ENCODE peak calls at places on chromosomes 7 and 10, in eight cellular contexts. One of them, this sample, is unnamed.

GRCh38 chr10:24988831-24989769 is 26.9 kb downstream of the ENKUR start:
- DNase-seq in HFF-Myc: no peak
- DNase-seq in Caco-2: no peak
- DNase-seq in fibroblast of the aortic adventitia: no peak
- DNase-seq in stimulated activated CD4-positive, alpha-beta T cell treated with anti-CD3 and anti-CD28 coated beads, TNF-alpha, amount 100 ng/mL, for 48 hours: no peak
- DNase-seq in COR-L47: no peak
- DNase-seq in memory B cell: no peak
- DNase-seq in NCI-H1105 treated with DMSO at 0.1 percent for 48 hours: no peak
- DNase-seq in this sample: no peak

GRCh38 chr7:102469972-102470825 is 5.4 kb downstream of the LRWD1 start:
- DNase-seq in HFF-Myc: no peak
- DNase-seq in Caco-2: no peak
- DNase-seq in fibroblast of the aortic adventitia: no peak
- DNase-seq in stimulated activated CD4-positive, alpha-beta T cell treated with anti-CD3 and anti-CD28 coated beads, TNF-alpha, amount 100 ng/mL, for 48 hours: no peak
- DNase-seq in COR-L47: no peak
- DNase-seq in memory B cell: no peak
- DNase-seq in NCI-H1105 treated with DMSO at 0.1 percent for 48 hours: no peak
- DNase-seq in this sample: no peak

GRCh38 chr7:78953090-78953489 is 500.4 kb downstream of the MAGI2 start:
- DNase-seq in HFF-Myc: peak
- DNase-seq in Caco-2: no peak
- DNase-seq in fibroblast of the aortic adventitia: no peak
- DNase-seq in stimulated activated CD4-positive, alpha-beta T cell treated with anti-CD3 and anti-CD28 coated beads, TNF-alpha, amount 100 ng/mL, for 48 hours: no peak
- DNase-seq in COR-L47: no peak
- DNase-seq in memory B cell: no peak
- DNase-seq in NCI-H1105 treated with DMSO at 0.1 percent for 48 hours: no peak
- DNase-seq in this sample: no peak

GRCh38 chr7:27113991-27114866 is 11.7 kb upstream of the HOXA2 start:
- DNase-seq in HFF-Myc: no peak
- DNase-seq in Caco-2: peak
- DNase-seq in fibroblast of the aortic adventitia: peak
- DNase-seq in stimulated activated CD4-positive, alpha-beta T cell treated with anti-CD3 and anti-CD28 coated beads, TNF-alpha, amount 100 ng/mL, for 48 hours: no peak
- DNase-seq in COR-L47: peak
- DNase-seq in memory B cell: no peak
- DNase-seq in NCI-H1105 treated with DMSO at 0.1 percent for 48 hours: peak
- DNase-seq in this sample: no peak

GRCh38 chr7:138889566-138889965 is 91.6 kb upstream of the ATP6V0A4 start:
- DNase-seq in HFF-Myc: peak
- DNase-seq in Caco-2: no peak
- DNase-seq in fibroblast of the aortic adventitia: no peak
- DNase-seq in stimulated activated CD4-positive, alpha-beta T cell treated with anti-CD3 and anti-CD28 coated beads, TNF-alpha, amount 100 ng/mL, for 48 hours: no peak
- DNase-seq in COR-L47: peak
- DNase-seq in memory B cell: no peak
- DNase-seq in NCI-H1105 treated with DMSO at 0.1 percent for 48 hours: peak
- DNase-seq in this sample: no peak

GRCh38 chr7:138258194-138258554 is 181.9 kb downstream of the AKR1D1 start:
- DNase-seq in HFF-Myc: no peak
- DNase-seq in Caco-2: no peak
- DNase-seq in fibroblast of the aortic adventitia: no peak
- DNase-seq in stimulated activated CD4-positive, alpha-beta T cell treated with anti-CD3 and anti-CD28 coated beads, TNF-alpha, amount 100 ng/mL, for 48 hours: no peak
- DNase-seq in COR-L47: no peak
- DNase-seq in memory B cell: no peak
- DNase-seq in NCI-H1105 treated with DMSO at 0.1 percent for 48 hours: no peak
- DNase-seq in this sample: no peak

GRCh38 chr7:4175346-4175973 is 506.6 kb upstream of the FOXK1 start:
- DNase-seq in HFF-Myc: no peak
- DNase-seq in Caco-2: no peak
- DNase-seq in fibroblast of the aortic adventitia: no peak
- DNase-seq in stimulated activated CD4-positive, alpha-beta T cell treated with anti-CD3 and anti-CD28 coated beads, TNF-alpha, amount 100 ng/mL, for 48 hours: no peak
- DNase-seq in COR-L47: no peak
- DNase-seq in memory B cell: no peak
- DNase-seq in NCI-H1105 treated with DMSO at 0.1 percent for 48 hours: no peak
- DNase-seq in this sample: no peak

GRCh38 chr10:119370046-119370770 is 162.8 kb downstream of the GRK5 start:
- DNase-seq in HFF-Myc: peak
- DNase-seq in Caco-2: no peak
- DNase-seq in fibroblast of the aortic adventitia: peak
- DNase-seq in stimulated activated CD4-positive, alpha-beta T cell treated with anti-CD3 and anti-CD28 coated beads, TNF-alpha, amount 100 ng/mL, for 48 hours: no peak
- DNase-seq in COR-L47: no peak
- DNase-seq in memory B cell: no peak
- DNase-seq in NCI-H1105 treated with DMSO at 0.1 percent for 48 hours: no peak
- DNase-seq in this sample: no peak

GRCh38 chr7:30465342-30466170 is 13.0 kb downstream of the NOD1 start:
- DNase-seq in HFF-Myc: no peak
- DNase-seq in Caco-2: no peak
- DNase-seq in fibroblast of the aortic adventitia: no peak
- DNase-seq in stimulated activated CD4-positive, alpha-beta T cell treated with anti-CD3 and anti-CD28 coated beads, TNF-alpha, amount 100 ng/mL, for 48 hours: no peak
- DNase-seq in COR-L47: peak
- DNase-seq in memory B cell: no peak
- DNase-seq in NCI-H1105 treated with DMSO at 0.1 percent for 48 hours: peak
- DNase-seq in this sample: no peak

GRCh38 chr10:103839867-103840746 is 15.3 kb downstream of the SH3PXD2A start:
- DNase-seq in HFF-Myc: no peak
- DNase-seq in Caco-2: no peak
- DNase-seq in fibroblast of the aortic adventitia: no peak
- DNase-seq in stimulated activated CD4-positive, alpha-beta T cell treated with anti-CD3 and anti-CD28 coated beads, TNF-alpha, amount 100 ng/mL, for 48 hours: no peak
- DNase-seq in COR-L47: no peak
- DNase-seq in memory B cell: no peak
- DNase-seq in NCI-H1105 treated with DMSO at 0.1 percent for 48 hours: peak
- DNase-seq in this sample: no peak

GRCh38 chr7:44534501-44534900 is 6.6 kb downstream of the NPC1L1 start:
- DNase-seq in HFF-Myc: no peak
- DNase-seq in Caco-2: peak
- DNase-seq in fibroblast of the aortic adventitia: no peak
- DNase-seq in stimulated activated CD4-positive, alpha-beta T cell treated with anti-CD3 and anti-CD28 coated beads, TNF-alpha, amount 100 ng/mL, for 48 hours: peak
- DNase-seq in COR-L47: peak
- DNase-seq in memory B cell: peak
- DNase-seq in NCI-H1105 treated with DMSO at 0.1 percent for 48 hours: peak
- DNase-seq in this sample: peak

GRCh38 chr7:98189559-98189958 is 21.7 kb upstream of the BHLHA15 start:
- DNase-seq in HFF-Myc: no peak
- DNase-seq in Caco-2: no peak
- DNase-seq in fibroblast of the aortic adventitia: no peak
- DNase-seq in stimulated activated CD4-positive, alpha-beta T cell treated with anti-CD3 and anti-CD28 coated beads, TNF-alpha, amount 100 ng/mL, for 48 hours: no peak
- DNase-seq in COR-L47: no peak
- DNase-seq in memory B cell: no peak
- DNase-seq in NCI-H1105 treated with DMSO at 0.1 percent for 48 hours: no peak
- DNase-seq in this sample: no peak

GRCh38 chr7:19392246-19392645 is 247.0 kb upstream of the FERD3L start:
- DNase-seq in HFF-Myc: no peak
- DNase-seq in Caco-2: no peak
- DNase-seq in fibroblast of the aortic adventitia: peak
- DNase-seq in stimulated activated CD4-positive, alpha-beta T cell treated with anti-CD3 and anti-CD28 coated beads, TNF-alpha, amount 100 ng/mL, for 48 hours: no peak
- DNase-seq in COR-L47: no peak
- DNase-seq in memory B cell: no peak
- DNase-seq in NCI-H1105 treated with DMSO at 0.1 percent for 48 hours: no peak
- DNase-seq in this sample: no peak

GRCh38 chr7:74627699-74628411 is 29.7 kb upstream of the GTF2I start:
- DNase-seq in HFF-Myc: no peak
- DNase-seq in Caco-2: no peak
- DNase-seq in fibroblast of the aortic adventitia: peak
- DNase-seq in stimulated activated CD4-positive, alpha-beta T cell treated with anti-CD3 and anti-CD28 coated beads, TNF-alpha, amount 100 ng/mL, for 48 hours: no peak
- DNase-seq in COR-L47: peak
- DNase-seq in memory B cell: no peak
- DNase-seq in NCI-H1105 treated with DMSO at 0.1 percent for 48 hours: peak
- DNase-seq in this sample: no peak

GRCh38 chr10:112115781-112116385 is 67.7 kb downstream of the GPAM start:
- DNase-seq in HFF-Myc: no peak
- DNase-seq in Caco-2: peak
- DNase-seq in fibroblast of the aortic adventitia: peak
- DNase-seq in stimulated activated CD4-positive, alpha-beta T cell treated with anti-CD3 and anti-CD28 coated beads, TNF-alpha, amount 100 ng/mL, for 48 hours: peak
- DNase-seq in COR-L47: no peak
- DNase-seq in memory B cell: peak
- DNase-seq in NCI-H1105 treated with DMSO at 0.1 percent for 48 hours: peak
- DNase-seq in this sample: no peak

GRCh38 chr10:26628395-26628794 is 69.1 kb upstream of the PDSS1 start:
- DNase-seq in HFF-Myc: no peak
- DNase-seq in Caco-2: no peak
- DNase-seq in fibroblast of the aortic adventitia: no peak
- DNase-seq in stimulated activated CD4-positive, alpha-beta T cell treated with anti-CD3 and anti-CD28 coated beads, TNF-alpha, amount 100 ng/mL, for 48 hours: no peak
- DNase-seq in COR-L47: no peak
- DNase-seq in memory B cell: no peak
- DNase-seq in NCI-H1105 treated with DMSO at 0.1 percent for 48 hours: no peak
- DNase-seq in this sample: no peak

GRCh38 chr7:47194516-47194915 is 387.4 kb downstream of the TNS3 start:
- DNase-seq in HFF-Myc: no peak
- DNase-seq in Caco-2: no peak
- DNase-seq in fibroblast of the aortic adventitia: no peak
- DNase-seq in stimulated activated CD4-positive, alpha-beta T cell treated with anti-CD3 and anti-CD28 coated beads, TNF-alpha, amount 100 ng/mL, for 48 hours: no peak
- DNase-seq in COR-L47: no peak
- DNase-seq in memory B cell: no peak
- DNase-seq in NCI-H1105 treated with DMSO at 0.1 percent for 48 hours: no peak
- DNase-seq in this sample: no peak

GRCh38 chr10:21494221-21495001 is 31.1 kb downstream of the SKIDA1 start:
- DNase-seq in HFF-Myc: no peak
- DNase-seq in Caco-2: peak
- DNase-seq in fibroblast of the aortic adventitia: no peak
- DNase-seq in stimulated activated CD4-positive, alpha-beta T cell treated with anti-CD3 and anti-CD28 coated beads, TNF-alpha, amount 100 ng/mL, for 48 hours: no peak
- DNase-seq in COR-L47: no peak
- DNase-seq in memory B cell: no peak
- DNase-seq in NCI-H1105 treated with DMSO at 0.1 percent for 48 hours: no peak
- DNase-seq in this sample: no peak

GRCh38 chr10:43461950-43462349 is 25.0 kb downstream of the ZNF487 start:
- DNase-seq in HFF-Myc: peak
- DNase-seq in Caco-2: peak
- DNase-seq in fibroblast of the aortic adventitia: peak
- DNase-seq in stimulated activated CD4-positive, alpha-beta T cell treated with anti-CD3 and anti-CD28 coated beads, TNF-alpha, amount 100 ng/mL, for 48 hours: no peak
- DNase-seq in COR-L47: peak
- DNase-seq in memory B cell: no peak
- DNase-seq in NCI-H1105 treated with DMSO at 0.1 percent for 48 hours: peak
- DNase-seq in this sample: no peak

GRCh38 chr7:157545681-157546060 is 208.9 kb downstream of the DNAJB6 start:
- DNase-seq in HFF-Myc: no peak
- DNase-seq in Caco-2: no peak
- DNase-seq in fibroblast of the aortic adventitia: no peak
- DNase-seq in stimulated activated CD4-positive, alpha-beta T cell treated with anti-CD3 and anti-CD28 coated beads, TNF-alpha, amount 100 ng/mL, for 48 hours: no peak
- DNase-seq in COR-L47: no peak
- DNase-seq in memory B cell: no peak
- DNase-seq in NCI-H1105 treated with DMSO at 0.1 percent for 48 hours: no peak
- DNase-seq in this sample: no peak

GRCh38 chr10:28250782-28251181 is 52.1 kb downstream of the MPP7 start:
- DNase-seq in HFF-Myc: peak
- DNase-seq in Caco-2: peak
- DNase-seq in fibroblast of the aortic adventitia: peak
- DNase-seq in stimulated activated CD4-positive, alpha-beta T cell treated with anti-CD3 and anti-CD28 coated beads, TNF-alpha, amount 100 ng/mL, for 48 hours: no peak
- DNase-seq in COR-L47: no peak
- DNase-seq in memory B cell: no peak
- DNase-seq in NCI-H1105 treated with DMSO at 0.1 percent for 48 hours: peak
- DNase-seq in this sample: no peak

GRCh38 chr10:42932735-42933453 is 144.0 kb upstream of the RET start:
- DNase-seq in HFF-Myc: no peak
- DNase-seq in Caco-2: no peak
- DNase-seq in fibroblast of the aortic adventitia: no peak
- DNase-seq in stimulated activated CD4-positive, alpha-beta T cell treated with anti-CD3 and anti-CD28 coated beads, TNF-alpha, amount 100 ng/mL, for 48 hours: peak
- DNase-seq in COR-L47: no peak
- DNase-seq in memory B cell: no peak
- DNase-seq in NCI-H1105 treated with DMSO at 0.1 percent for 48 hours: peak
- DNase-seq in this sample: no peak

GRCh38 chr7:32679192-32679591 is 183.9 kb downstream of the AVL9 start:
- DNase-seq in HFF-Myc: no peak
- DNase-seq in Caco-2: no peak
- DNase-seq in fibroblast of the aortic adventitia: no peak
- DNase-seq in stimulated activated CD4-positive, alpha-beta T cell treated with anti-CD3 and anti-CD28 coated beads, TNF-alpha, amount 100 ng/mL, for 48 hours: no peak
- DNase-seq in COR-L47: no peak
- DNase-seq in memory B cell: no peak
- DNase-seq in NCI-H1105 treated with DMSO at 0.1 percent for 48 hours: no peak
- DNase-seq in this sample: no peak

GRCh38 chr7:105860793-105861192 is 15.6 kb downstream of the ATXN7L1 start:
- DNase-seq in HFF-Myc: no peak
- DNase-seq in Caco-2: no peak
- DNase-seq in fibroblast of the aortic adventitia: no peak
- DNase-seq in stimulated activated CD4-positive, alpha-beta T cell treated with anti-CD3 and anti-CD28 coated beads, TNF-alpha, amount 100 ng/mL, for 48 hours: no peak
- DNase-seq in COR-L47: no peak
- DNase-seq in memory B cell: no peak
- DNase-seq in NCI-H1105 treated with DMSO at 0.1 percent for 48 hours: no peak
- DNase-seq in this sample: no peak

GRCh38 chr10:16996530-16996964 is 133.1 kb downstream of the CUBN start:
- DNase-seq in HFF-Myc: no peak
- DNase-seq in Caco-2: no peak
- DNase-seq in fibroblast of the aortic adventitia: peak
- DNase-seq in stimulated activated CD4-positive, alpha-beta T cell treated with anti-CD3 and anti-CD28 coated beads, TNF-alpha, amount 100 ng/mL, for 48 hours: no peak
- DNase-seq in COR-L47: no peak
- DNase-seq in memory B cell: no peak
- DNase-seq in NCI-H1105 treated with DMSO at 0.1 percent for 48 hours: no peak
- DNase-seq in this sample: no peak

GRCh38 chr7:5314864-5315263 is 32.1 kb downstream of the SLC29A4 start:
- DNase-seq in HFF-Myc: no peak
- DNase-seq in Caco-2: no peak
- DNase-seq in fibroblast of the aortic adventitia: no peak
- DNase-seq in stimulated activated CD4-positive, alpha-beta T cell treated with anti-CD3 and anti-CD28 coated beads, TNF-alpha, amount 100 ng/mL, for 48 hours: no peak
- DNase-seq in COR-L47: no peak
- DNase-seq in memory B cell: no peak
- DNase-seq in NCI-H1105 treated with DMSO at 0.1 percent for 48 hours: no peak
- DNase-seq in this sample: no peak

GRCh38 chr7:50281680-50282445 is 22.7 kb upstream of the IKZF1 start:
- DNase-seq in HFF-Myc: no peak
- DNase-seq in Caco-2: no peak
- DNase-seq in fibroblast of the aortic adventitia: no peak
- DNase-seq in stimulated activated CD4-positive, alpha-beta T cell treated with anti-CD3 and anti-CD28 coated beads, TNF-alpha, amount 100 ng/mL, for 48 hours: no peak
- DNase-seq in COR-L47: no peak
- DNase-seq in memory B cell: no peak
- DNase-seq in NCI-H1105 treated with DMSO at 0.1 percent for 48 hours: no peak
- DNase-seq in this sample: no peak

GRCh38 chr10:96846926-96847325 is 14.8 kb downstream of the LCOR start:
- DNase-seq in HFF-Myc: no peak
- DNase-seq in Caco-2: no peak
- DNase-seq in fibroblast of the aortic adventitia: no peak
- DNase-seq in stimulated activated CD4-positive, alpha-beta T cell treated with anti-CD3 and anti-CD28 coated beads, TNF-alpha, amount 100 ng/mL, for 48 hours: no peak
- DNase-seq in COR-L47: no peak
- DNase-seq in memory B cell: no peak
- DNase-seq in NCI-H1105 treated with DMSO at 0.1 percent for 48 hours: no peak
- DNase-seq in this sample: no peak

GRCh38 chr7:134995239-134996096 is 9.2 kb downstream of the AGBL3 start:
- DNase-seq in HFF-Myc: no peak
- DNase-seq in Caco-2: no peak
- DNase-seq in fibroblast of the aortic adventitia: no peak
- DNase-seq in stimulated activated CD4-positive, alpha-beta T cell treated with anti-CD3 and anti-CD28 coated beads, TNF-alpha, amount 100 ng/mL, for 48 hours: no peak
- DNase-seq in COR-L47: no peak
- DNase-seq in memory B cell: no peak
- DNase-seq in NCI-H1105 treated with DMSO at 0.1 percent for 48 hours: no peak
- DNase-seq in this sample: no peak

GRCh38 chr7:74043523-74043951 is 15.6 kb downstream of the ELN start:
- DNase-seq in HFF-Myc: peak
- DNase-seq in Caco-2: no peak
- DNase-seq in fibroblast of the aortic adventitia: peak
- DNase-seq in stimulated activated CD4-positive, alpha-beta T cell treated with anti-CD3 and anti-CD28 coated beads, TNF-alpha, amount 100 ng/mL, for 48 hours: no peak
- DNase-seq in COR-L47: peak
- DNase-seq in memory B cell: no peak
- DNase-seq in NCI-H1105 treated with DMSO at 0.1 percent for 48 hours: no peak
- DNase-seq in this sample: no peak

GRCh38 chr10:61902448-61903183 is 1.1 kb downstream of the ARID5B start:
- DNase-seq in HFF-Myc: no peak
- DNase-seq in Caco-2: peak
- DNase-seq in fibroblast of the aortic adventitia: peak
- DNase-seq in stimulated activated CD4-positive, alpha-beta T cell treated with anti-CD3 and anti-CD28 coated beads, TNF-alpha, amount 100 ng/mL, for 48 hours: peak
- DNase-seq in COR-L47: peak
- DNase-seq in memory B cell: peak
- DNase-seq in NCI-H1105 treated with DMSO at 0.1 percent for 48 hours: peak
- DNase-seq in this sample: no peak

GRCh38 chr7:39904077-39904486 is 46.0 kb upstream of the CDK13 start:
- DNase-seq in HFF-Myc: peak
- DNase-seq in Caco-2: no peak
- DNase-seq in fibroblast of the aortic adventitia: peak
- DNase-seq in stimulated activated CD4-positive, alpha-beta T cell treated with anti-CD3 and anti-CD28 coated beads, TNF-alpha, amount 100 ng/mL, for 48 hours: no peak
- DNase-seq in COR-L47: no peak
- DNase-seq in memory B cell: no peak
- DNase-seq in NCI-H1105 treated with DMSO at 0.1 percent for 48 hours: no peak
- DNase-seq in this sample: no peak

GRCh38 chr7:45623740-45624391 is 49.7 kb downstream of the ADCY1 start:
- DNase-seq in HFF-Myc: no peak
- DNase-seq in Caco-2: no peak
- DNase-seq in fibroblast of the aortic adventitia: no peak
- DNase-seq in stimulated activated CD4-positive, alpha-beta T cell treated with anti-CD3 and anti-CD28 coated beads, TNF-alpha, amount 100 ng/mL, for 48 hours: no peak
- DNase-seq in COR-L47: no peak
- DNase-seq in memory B cell: no peak
- DNase-seq in NCI-H1105 treated with DMSO at 0.1 percent for 48 hours: no peak
- DNase-seq in this sample: no peak

GRCh38 chr10:58952162-58952561 is 224.3 kb upstream of the PHYHIPL start:
- DNase-seq in HFF-Myc: peak
- DNase-seq in Caco-2: no peak
- DNase-seq in fibroblast of the aortic adventitia: peak
- DNase-seq in stimulated activated CD4-positive, alpha-beta T cell treated with anti-CD3 and anti-CD28 coated beads, TNF-alpha, amount 100 ng/mL, for 48 hours: no peak
- DNase-seq in COR-L47: no peak
- DNase-seq in memory B cell: no peak
- DNase-seq in NCI-H1105 treated with DMSO at 0.1 percent for 48 hours: no peak
- DNase-seq in this sample: no peak